ENCODE peak calls at places on chromosomes 11 and 22, in four cellular contexts. C is SHP77 treated with DMSO at 0.1 percent for 48 hours; T is activated naive CD4-positive, alpha-beta T cell; K is C1 segment of cervical spinal cord. Z is an unnamed sample.

GRCh38 chr11:61869636-61870428 is 21.5 kb downstream of the FADS3 start:
- DNase-seq in T (no peak), K (no peak), C (no peak), Z (no peak)

GRCh38 chr11:940496-941135 is 14.9 kb downstream of the AP2A2 start:
- DNase-seq in T (no peak), C (no peak), K (no peak), Z (no peak)

GRCh38 chr11:44377121-44377520 is 67.2 kb upstream of the ALX4 start:
- DNase-seq in K (no peak), C (no peak), T (no peak), Z (no peak)

GRCh38 chr22:29555065-29555644 is 1.6 kb upstream of the THOC5 start:
- DNase-seq in K (peak; percentile 19), T (no peak), C (no peak), Z (no peak)

GRCh38 chr11:3341298-3341697 is 37.6 kb downstream of the ZNF195 start:
- DNase-seq in C (no peak), K (peak; percentile 14), T (peak; percentile 59), Z (no peak)

GRCh38 chr11:133835258-133836075 is 9.8 kb downstream of the SPATA19 start:
- DNase-seq in C (peak; percentile 13), K (peak; percentile 25), T (no peak), Z (peak; percentile 5)

GRCh38 chr22:39496131-39496838 is 5.8 kb upstream of the MIEF1 start:
- DNase-seq in C (peak; percentile 57), T (peak; percentile 42), K (peak; percentile 68), Z (no peak)

GRCh38 chr22:47126344-47126811 is 363.9 kb downstream of the TBC1D22A start:
- DNase-seq in T (no peak), C (no peak), K (no peak), Z (no peak)

GRCh38 chr11:113728814-113729213 is 22.7 kb upstream of the TMPRSS5 start:
- DNase-seq in K (no peak), T (no peak), C (no peak), Z (no peak)

GRCh38 chr22:36323182-36323854 is 64.4 kb downstream of the MYH9 start:
- DNase-seq in C (no peak), T (no peak), K (peak; percentile 30), Z (no peak)

GRCh38 chr22:35739642-35740041 is 22.0 kb downstream of the APOL5 start:
- DNase-seq in K (no peak), C (no peak), T (no peak), Z (no peak)

GRCh38 chr11:86938900-86939880 is 16.0 kb downstream of the FZD4 start:
- DNase-seq in C (peak; percentile 26), K (no peak), T (no peak), Z (no peak)

GRCh38 chr11:74820763-74821162 is 72.1 kb downstream of the RNF169 start:
- DNase-seq in K (no peak), C (no peak), T (no peak), Z (no peak)

GRCh38 chr22:25566812-25567211 is 2.3 kb downstream of the GRK3 start:
- DNase-seq in K (no peak), T (no peak), C (no peak), Z (no peak)

GRCh38 chr11:79413258-79413657 is 27.6 kb downstream of the TENM4 start:
- DNase-seq in C (no peak), K (peak; percentile 27), T (no peak), Z (no peak)

GRCh38 chr22:28448625-28449024 is 231.0 kb downstream of the TTC28 start:
- DNase-seq in T (no peak), K (no peak), C (no peak), Z (no peak)

GRCh38 chr11:69940246-69940610 is 121.0 kb upstream of the FGF3 start:
- DNase-seq in C (no peak), K (no peak), T (no peak), Z (no peak)

GRCh38 chr22:19085233-19086043 is 36.8 kb downstream of the DGCR2 start:
- DNase-seq in T (no peak), K (no peak), C (no peak), Z (no peak)

GRCh38 chr22:38305481-38306448 is 11.5 kb downstream of the CSNK1E start:
- DNase-seq in K (no peak), T (no peak), C (no peak), Z (peak; percentile 22)

GRCh38 chr11:64751136-64751535 is 7.2 kb upstream of the RASGRP2 start:
- DNase-seq in C (no peak), K (no peak), T (no peak), Z (no peak)

GRCh38 chr11:64553554-64554201 is 37.3 kb upstream of the SLC22A12 start:
- DNase-seq in C (no peak), T (peak; percentile 48), K (peak; percentile 59), Z (no peak)

GRCh38 chr11:19676508-19677379 is 35.9 kb upstream of the NAV2 start:
- DNase-seq in K (no peak), T (no peak), C (no peak), Z (no peak)

GRCh38 chr11:79200398-79201070 is 240.3 kb downstream of the TENM4 start:
- DNase-seq in C (no peak), T (no peak), K (no peak), Z (no peak)

GRCh38 chr11:75349540-75350116 is 1.8 kb downstream of the ARRB1 start:
- DNase-seq in C (no peak), T (no peak), K (no peak), Z (no peak)

GRCh38 chr22:23075525-23076216 is 5.4 kb downstream of the GNAZ start:
- DNase-seq in C (no peak), K (no peak), T (no peak), Z (no peak)

GRCh38 chr22:23240639-23241389 is 60.5 kb downstream of the BCR start:
- DNase-seq in K (no peak), C (no peak), T (no peak), Z (no peak)

GRCh38 chr11:64457416-64458010 is 98.6 kb downstream of the RPS6KA4 start:
- DNase-seq in K (no peak), C (no peak), T (no peak), Z (no peak)

GRCh38 chr11:122902951-122903350 is 20.4 kb downstream of the JHY start:
- DNase-seq in C (no peak), T (no peak), K (no peak), Z (no peak)

GRCh38 chr11:4654635-4655335 is 11.0 kb downstream of the OR51E1 start:
- DNase-seq in K (no peak), T (no peak), C (no peak), Z (no peak)

GRCh38 chr22:35517769-35518530 is 22.7 kb upstream of the RASD2 start:
- DNase-seq in K (no peak), T (no peak), C (no peak), Z (no peak)

GRCh38 chr11:134343646-134344045 is 11.9 kb downstream of the GLB1L2 start:
- DNase-seq in C (no peak), T (no peak), K (no peak), Z (no peak)

GRCh38 chr11:109864834-109865557 is 228.2 kb upstream of the ZC3H12C start:
- DNase-seq in K (no peak), T (no peak), C (no peak), Z (no peak)

GRCh38 chr11:104546486-104546885 is 351.8 kb downstream of the CASP12 start:
- DNase-seq in C (no peak), K (no peak), T (no peak), Z (no peak)

GRCh38 chr11:69949327-69949726 is 128.8 kb upstream of the ANO1 start:
- DNase-seq in K (no peak), T (no peak), C (no peak), Z (no peak)

GRCh38 chr11:9573775-9574555 is 495 bp downstream of the WEE1 start:
- DNase-seq in C (no peak), K (no peak), T (peak; percentile 54), Z (no peak)

GRCh38 chr22:17665884-17666283 is 27.3 kb downstream of the BCL2L13 start:
- DNase-seq in T (no peak), C (no peak), K (no peak), Z (no peak)

GRCh38 chr22:47515384-47516125 is 753.1 kb downstream of the TBC1D22A start:
- DNase-seq in K (no peak), C (no peak), T (no peak), Z (no peak)

GRCh38 chr11:47912843-47913437 is 64.8 kb upstream of the NUP160 start:
- DNase-seq in T (no peak), K (no peak), C (no peak), Z (no peak)

GRCh38 chr11:64713031-64713780 is 9.8 kb downstream of the NRXN2 start:
- DNase-seq in K (no peak), T (peak; percentile 19), C (no peak), Z (no peak)

Z was measured in SK-N-MC.